ENCODE peak calls at places on chromosome 5, in six cellular contexts. S is PC-3, E is mammary epithelial cell, C is lower lobe of right lung, Z is GM23338, L is tibial nerve. Y is an unnamed sample. For H3K4me1, the result is how much of the 10 kb centered on the place peaks cover.

GRCh38 chr5:88236866-88237642 is 31.6 kb downstream of the TMEM161B start:
- DNase-seq in S (peak), E (peak), C (no peak), Z (no peak), L (no peak), Y (no peak)

GRCh38 chr5:132461235-132461634 is 29.3 kb downstream of the IRF1 start:
- DNase-seq in S (no peak), E (no peak), C (no peak), Z (no peak), L (no peak), Y (no peak)

GRCh38 chr5:131423056-131423455 is 159.2 kb downstream of the CDC42SE2 start:
- DNase-seq in S (peak), E (no peak), C (no peak), Z (peak), L (no peak), Y (no peak)

GRCh38 chr5:72619251-72619650 is 112.0 kb upstream of the ZNF366 start:
- DNase-seq in S (no peak), E (no peak), C (no peak), Z (peak), L (no peak), Y (no peak)

GRCh38 chr5:56493751-56494150 is 260.6 kb upstream of the ANKRD55 start:
- DNase-seq in S (no peak), E (no peak), C (no peak), Z (no peak), L (no peak), Y (no peak)

GRCh38 chr5:144436007-144436406 is 265.3 kb downstream of the KCTD16 start:
- DNase-seq in S (no peak), E (no peak), C (no peak), Z (no peak), L (no peak), Y (no peak)

GRCh38 chr5:167814828-167815227 is 476.6 kb upstream of the WWC1 start:
- DNase-seq in S (peak), E (peak), C (no peak), Z (peak), L (peak), Y (no peak)

GRCh38 chr5:134420326-134420725 is 8.6 kb upstream of the CDKN2AIPNL start:
- DNase-seq in S (no peak), E (no peak), C (no peak), Z (no peak), L (no peak), Y (no peak)

GRCh38 chr5:178465228-178465860 is 124.8 kb downstream of the COL23A1 start:
- DNase-seq in S (no peak), E (no peak), C (no peak), Z (no peak), L (no peak), Y (no peak)

GRCh38 chr5:90201923-90202322 is 207.6 kb downstream of the CETN3 start:
- DNase-seq in S (peak), E (peak), C (no peak), Z (no peak), L (no peak), Y (no peak)

GRCh38 chr5:133290669-133291235 is 238.9 kb downstream of the HSPA4 start:
- DNase-seq in S (no peak), E (no peak), C (no peak), Z (no peak), L (no peak), Y (no peak)

DNA sequence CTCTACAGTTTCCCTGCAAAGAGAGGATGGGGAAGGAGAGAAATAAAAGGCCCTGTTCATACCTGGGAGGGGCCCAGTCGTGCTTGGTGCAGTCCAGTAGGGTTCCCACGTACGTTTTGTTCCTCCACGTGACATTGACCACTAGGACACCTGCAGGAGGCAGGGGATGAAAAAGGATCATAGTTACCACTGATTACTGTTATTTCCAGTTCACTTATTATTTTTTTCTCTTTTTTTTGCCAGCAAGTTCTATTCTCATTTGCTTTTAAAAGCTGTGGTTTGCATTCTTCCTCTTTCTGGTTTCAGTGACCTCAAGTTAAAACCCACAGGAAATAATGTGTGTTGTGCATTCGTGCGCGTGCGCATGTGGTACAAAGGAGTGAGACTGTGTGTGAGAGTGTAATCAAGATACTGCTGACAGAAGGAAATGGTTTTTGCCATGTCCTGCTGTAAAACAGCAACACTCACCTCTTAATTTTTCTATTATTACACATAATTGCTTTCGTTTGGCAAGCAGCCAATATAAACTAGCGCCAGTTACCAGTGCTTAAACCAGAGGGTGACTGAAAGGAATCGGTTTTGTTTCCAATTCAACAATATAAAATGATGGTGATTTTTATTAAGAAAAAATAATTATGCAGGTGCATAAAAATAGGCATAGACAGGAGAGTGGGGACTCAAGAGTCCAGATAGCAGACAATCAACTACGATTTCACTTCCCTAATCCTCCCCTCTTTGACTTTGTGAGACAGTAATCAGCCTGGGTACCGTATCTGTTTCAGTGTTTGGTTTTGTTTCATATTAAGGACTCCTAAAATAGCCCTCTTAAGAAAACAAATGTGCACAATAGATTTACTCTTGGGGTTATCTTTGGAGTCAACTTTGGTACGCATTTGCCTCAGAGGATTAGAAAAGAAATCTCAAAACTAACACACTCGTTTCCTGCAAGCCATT is 96.6 kb downstream of the ZNF608 start:
- DNase-seq in S (peak), E (peak), C (peak), Z (no peak), L (peak), Y (no peak)
- H3K4me3 ChIP-seq in S (peak), E (no peak), C (peak), Z (no peak), L (no peak), Y (no peak)

GRCh38 chr5:77239126-77239741 is 28.8 kb downstream of the PDE8B start:
- DNase-seq in S (peak), E (peak), C (no peak), Z (peak), L (no peak), Y (no peak)
- TF ChIP-seq CTCF in S (peak), E (peak), C (peak), Z (peak), L (no peak), Y (no peak)

GRCh38 chr5:116557669-116558271 is 16.9 kb downstream of the SEMA6A start:
- DNase-seq in S (peak), E (peak), C (no peak), Z (peak), L (peak), Y (no peak)

GRCh38 chr5:116554764-116555163 is 19.9 kb downstream of the SEMA6A start:
- DNase-seq in S (no peak), E (no peak), C (no peak), Z (no peak), L (no peak), Y (no peak)

GRCh38 chr5:116550082-116550481 is 24.5 kb downstream of the SEMA6A start:
- DNase-seq in S (no peak), E (no peak), C (no peak), Z (no peak), L (no peak), Y (no peak)

GRCh38 chr5:116559239-116559638 is 15.4 kb downstream of the SEMA6A start:
- DNase-seq in S (no peak), E (no peak), C (no peak), Z (peak), L (no peak), Y (no peak)

GRCh38 chr5:116553366-116553765 is 21.3 kb downstream of the SEMA6A start:
- DNase-seq in S (no peak), E (no peak), C (no peak), Z (no peak), L (no peak), Y (no peak)
- H3K4me1 ChIP-seq in S (under half), E (under half), C (under half), Z (half or more), L (under half), Y (under half)

GRCh38 chr5:143322931-143323330 is 80.6 kb downstream of the NR3C1 start:
- DNase-seq in S (no peak), E (no peak), C (no peak), Z (no peak), L (no peak), Y (no peak)

GRCh38 chr5:143331956-143332355 is 71.5 kb downstream of the NR3C1 start:
- DNase-seq in S (no peak), E (no peak), C (no peak), Z (no peak), L (no peak), Y (no peak)

GRCh38 chr5:143329843-143330242 is 73.6 kb downstream of the NR3C1 start:
- DNase-seq in S (no peak), E (no peak), C (no peak), Z (no peak), L (no peak), Y (no peak)

DNA sequence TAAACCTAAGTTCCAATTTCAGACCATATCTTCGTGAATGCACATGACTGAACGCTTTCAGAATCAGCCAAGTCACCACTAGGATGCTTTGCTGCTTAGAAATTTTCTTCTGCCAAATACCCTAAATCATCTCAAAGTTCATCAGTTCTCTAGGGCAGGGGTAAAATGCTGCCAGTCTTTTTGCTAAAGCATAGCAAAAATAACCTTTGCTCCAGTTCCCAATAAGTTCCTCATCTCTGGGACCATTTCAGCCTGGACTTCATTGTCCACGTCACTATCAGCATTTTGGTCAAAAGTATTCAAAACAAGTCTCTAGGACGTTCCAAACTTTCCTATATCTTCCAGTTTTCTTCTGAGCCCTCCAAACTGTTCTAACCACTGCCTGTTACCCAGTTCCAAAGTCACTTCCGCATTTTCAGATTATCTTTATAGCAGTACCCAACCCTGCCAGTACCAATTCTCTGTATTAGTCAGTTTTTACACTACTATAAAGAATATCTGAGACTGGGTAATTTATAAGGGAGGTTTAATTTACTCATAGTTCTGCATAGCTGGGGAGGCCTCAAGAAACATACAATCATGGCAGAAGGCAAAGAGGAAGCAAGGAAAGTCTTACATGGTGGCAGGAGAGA is 74.8 kb downstream of the NR3C1 start:
- DNase-seq in S (no peak), E (no peak), C (no peak), Z (no peak), L (no peak), Y (no peak)
- H3K4me3 ChIP-seq in S (no peak), E (no peak), C (no peak), Z (no peak), L (no peak), Y (no peak)

DNA sequence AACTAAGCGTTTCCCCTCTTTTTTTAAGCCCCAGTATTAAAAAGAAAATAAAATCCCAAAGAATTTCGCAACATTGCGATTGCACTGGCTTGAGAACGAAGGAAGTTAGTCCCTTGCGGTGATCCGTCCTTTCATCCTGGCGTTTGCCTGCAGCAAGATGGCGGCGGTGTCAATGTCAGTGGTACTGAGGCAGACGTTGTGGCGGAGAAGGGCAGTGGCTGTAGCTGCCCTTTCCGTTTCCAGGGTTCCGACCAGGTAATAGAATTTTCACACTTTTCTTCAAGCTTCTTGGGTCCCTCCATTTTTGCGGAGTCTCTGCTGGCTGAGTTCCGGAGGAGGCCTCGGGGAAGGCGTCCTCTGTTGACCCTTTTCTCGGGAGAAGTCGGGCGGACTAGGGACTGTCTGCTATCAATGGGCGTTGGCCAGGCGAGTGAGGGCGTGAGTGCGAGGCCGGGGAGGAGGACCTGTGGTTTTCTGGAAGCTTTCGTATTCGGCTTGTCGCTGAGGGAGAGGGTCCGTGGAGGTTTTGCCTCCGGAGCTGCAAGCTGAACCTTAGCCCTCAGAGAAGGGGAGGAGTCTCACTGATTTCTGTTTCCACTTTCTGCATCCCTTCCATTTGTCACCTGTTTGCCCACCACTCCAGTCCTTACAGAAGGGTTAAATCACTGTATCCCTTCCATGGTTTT is at the start of gene NDUFS4:
- DNase-seq in S (peak), E (peak), C (peak), Z (peak), L (peak), Y (peak)
- TF ChIP-seq CTCF in S (no peak), E (no peak), C (no peak), Z (no peak), L (no peak), Y (peak)

GRCh38 chr5:152274206-152274605 is 130.9 kb downstream of the NMUR2 start:
- DNase-seq in S (no peak), E (no peak), C (no peak), Z (no peak), L (no peak), Y (no peak)
- H3K4me1 ChIP-seq in S (under half), E (under half), C (under half), Z (under half), L (under half), Y (under half)

DNA sequence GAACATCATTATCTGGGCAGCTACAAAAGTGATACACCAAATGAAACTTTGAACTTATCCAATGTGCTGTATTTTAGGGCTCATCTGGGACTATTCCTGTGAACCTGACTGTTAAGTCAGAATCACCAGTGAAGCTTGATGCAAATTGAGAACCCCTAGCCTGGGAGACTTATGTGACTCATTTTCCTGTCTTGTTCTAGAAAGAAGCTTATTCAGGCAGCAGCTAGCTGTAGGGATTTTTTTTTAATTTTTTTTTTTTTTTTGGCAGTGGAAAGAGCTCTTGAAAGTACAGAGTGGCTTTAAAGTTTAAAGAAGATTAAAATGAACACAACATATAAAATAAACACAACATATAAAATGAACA is 81.1 kb upstream of the TNFAIP8 start:
- DNase-seq in S (no peak), E (peak), C (no peak), Z (no peak), L (no peak), Y (no peak)
- H3K4me3 ChIP-seq in S (peak), E (no peak), C (no peak), Z (no peak), L (no peak), Y (no peak)

DNA sequence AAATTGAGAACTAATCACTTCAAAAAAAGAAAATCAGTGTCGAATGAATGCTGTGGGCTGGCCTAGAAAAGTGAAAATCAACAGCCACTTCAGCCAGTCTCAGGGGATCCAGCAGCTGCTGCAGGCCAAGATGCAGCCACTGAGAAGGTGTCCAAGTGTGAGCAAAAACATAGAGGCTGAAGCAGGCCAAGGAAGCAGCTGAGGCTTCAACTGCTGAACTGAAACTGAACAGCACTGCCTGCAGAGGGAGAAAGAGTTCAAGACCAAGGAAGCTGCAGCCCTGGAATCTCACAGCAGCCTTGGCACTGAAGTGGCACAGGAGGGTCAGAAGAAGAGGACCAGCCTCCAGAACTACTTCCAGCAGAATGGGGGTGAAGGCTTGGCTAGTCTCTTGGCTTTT is 15.8 kb upstream of the SLC36A3 start:
- DNase-seq in S (peak), E (peak), C (no peak), Z (peak), L (peak), Y (peak)
- TF ChIP-seq CTCF in S (peak), E (peak), C (no peak), Z (peak), L (no peak), Y (no peak)

GRCh38 chr5:6000867-6001266 is 377.5 kb downstream of the MED10 start:
- DNase-seq in S (no peak), E (no peak), C (no peak), Z (no peak), L (no peak), Y (no peak)
- H3K4me1 ChIP-seq in S (under half), E (under half), C (under half), Z (under half), L (under half), Y (under half)

Y was measured in esophagus muscularis mucosa.